ENCODE peak calls at places on chromosomes 16 and 17, in five cellular contexts. G is fibroblast of lung, A is lung, W is progenitor cell of endocrine pancreas, F is Peyer's patch. B is an unnamed sample.

GRCh38 chr17:46178550-46179198 is 14.6 kb downstream of the KANSL1 start:
- DNase-seq in G (peak; percentile 61), A (no peak), W (no peak), F (no peak), B (peak; percentile 30)

GRCh38 chr16:11312718-11313492 is 31.8 kb upstream of the PRM1 start:
- DNase-seq in G (peak; percentile 84), A (peak; percentile 45), W (no peak), F (peak; percentile 59), B (no peak)

GRCh38 chr17:38428150-38428642 is at the start of gene ARHGAP23:
- DNase-seq in G (peak; percentile 67), A (peak; percentile 68), W (no peak), F (peak; percentile 20), B (peak; percentile 78)

GRCh38 chr17:45734598-45734997 is 49.5 kb upstream of the CRHR1 start:
- DNase-seq in G (no peak), A (no peak), W (no peak), F (no peak), B (no peak)

GRCh38 chr17:9266031-9266680 is 244.8 kb downstream of the NTN1 start:
- DNase-seq in G (peak; percentile 61), A (no peak), W (no peak), F (no peak), B (peak; percentile 28)

GRCh38 chr16:54936086-54936978 is 5.7 kb downstream of the IRX5 start:
- DNase-seq in G (peak; percentile 77), A (no peak), W (peak; percentile 39), F (no peak), B (peak; percentile 81)

GRCh38 chr16:75420987-75421819 is 12.1 kb downstream of the CFDP1 start:
- DNase-seq in G (peak; percentile 39), A (peak; percentile 67), W (peak; percentile 27), F (peak; percentile 43), B (peak; percentile 57)

GRCh38 chr16:89412811-89413210 is 77.5 kb downstream of the ANKRD11 start:
- DNase-seq in G (no peak), A (no peak), W (no peak), F (no peak), B (peak; percentile 52)

GRCh38 chr16:66942981-66943380 is 7.7 kb downstream of the CES2 start:
- DNase-seq in G (no peak), A (no peak), W (no peak), F (no peak), B (no peak)

GRCh38 chr17:67853703-67854102 is 28.4 kb downstream of the BPTF start:
- DNase-seq in G (no peak), A (no peak), W (no peak), F (no peak), B (no peak)

GRCh38 chr16:69863882-69864281 is 87.3 kb upstream of the CLEC18A start:
- DNase-seq in G (no peak), A (no peak), W (no peak), F (no peak), B (no peak)

GRCh38 chr16:54928421-54929089 is 2.1 kb upstream of the IRX5 start:
- DNase-seq in G (peak; percentile 33), A (peak; percentile 75), W (no peak), F (no peak), B (peak; percentile 81)

GRCh38 chr17:35243459-35244204 is 760 bp downstream of the SLFN5 start:
- DNase-seq in G (peak; percentile 71), A (peak; percentile 54), W (peak; percentile 11), F (peak; percentile 55), B (peak; percentile 81)

GRCh38 chr17:73288534-73289302 is 23.1 kb downstream of the CDC42EP4 start:
- DNase-seq in G (no peak), A (peak; percentile 51), W (no peak), F (no peak), B (no peak)

GRCh38 chr17:72916991-72917390 is 175.5 kb downstream of the SLC39A11 start:
- DNase-seq in G (no peak), A (no peak), W (no peak), F (no peak), B (peak; percentile 61)

GRCh38 chr16:2520784-2521577 is 810 bp downstream of the AMDHD2 start:
- DNase-seq in G (no peak), A (peak; percentile 41), W (no peak), F (peak; percentile 82), B (no peak)

GRCh38 chr16:89409161-89409711 is 81.1 kb downstream of the ANKRD11 start:
- DNase-seq in G (peak; percentile 49), A (no peak), W (no peak), F (peak; percentile 65), B (no peak)

GRCh38 chr16:17173134-17173729 is 297.5 kb downstream of the XYLT1 start:
- DNase-seq in G (peak; percentile 85), A (peak; percentile 60), W (no peak), F (peak; percentile 58), B (no peak)

GRCh38 chr17:38341035-38341721 is 2.6 kb downstream of the GPR179 start:
- DNase-seq in G (no peak), A (no peak), W (no peak), F (no peak), B (peak; percentile 47)

GRCh38 chr17:78535285-78536197 is 41.7 kb downstream of the DNAH17 start:
- DNase-seq in G (no peak), A (peak; percentile 42), W (no peak), F (no peak), B (no peak)

B was measured in myocyte.